ENCODE peak calls at places on chromosomes 7 and 10, in six cellular contexts. One of them, this sample, is unnamed.

GRCh38 chr7:103962070-103962469 is 27.4 kb downstream of the RELN start:
- DNase-seq in ecto neural progenitor cell: no peak
- DNase-seq in stimulated activated CD8-positive, alpha-beta memory T cell treated with anti-CD3 and anti-CD28 coated beads, Interleukin-4, amount 100 ng/mL, for 1 hour: no peak
- DNase-seq in Calu3: no peak
- DNase-seq in germinal center: no peak
- DNase-seq in fibroblast of mammary gland: no peak
- DNase-seq in this sample: no peak

GRCh38 chr7:1709900-1710299 is 39.8 kb downstream of the ELFN1 start:
- DNase-seq in fibroblast of mammary gland: peak; percentile 19
- DNase-seq in stimulated activated CD8-positive, alpha-beta memory T cell treated with anti-CD3 and anti-CD28 coated beads, Interleukin-4, amount 100 ng/mL, for 1 hour: no peak
- DNase-seq in germinal center: no peak
- DNase-seq in ecto neural progenitor cell: no peak
- DNase-seq in Calu3: no peak
- DNase-seq in this sample: no peak

GRCh38 chr7:136303162-136303561 is 326.0 kb upstream of the MTPN start:
- DNase-seq in ecto neural progenitor cell: no peak
- DNase-seq in germinal center: no peak
- DNase-seq in stimulated activated CD8-positive, alpha-beta memory T cell treated with anti-CD3 and anti-CD28 coated beads, Interleukin-4, amount 100 ng/mL, for 1 hour: no peak
- DNase-seq in fibroblast of mammary gland: no peak
- DNase-seq in Calu3: no peak
- DNase-seq in this sample: no peak

GRCh38 chr7:41217306-41217705 is 485.6 kb downstream of the INHBA start:
- DNase-seq in ecto neural progenitor cell: no peak
- DNase-seq in germinal center: no peak
- DNase-seq in stimulated activated CD8-positive, alpha-beta memory T cell treated with anti-CD3 and anti-CD28 coated beads, Interleukin-4, amount 100 ng/mL, for 1 hour: no peak
- DNase-seq in fibroblast of mammary gland: no peak
- DNase-seq in Calu3: no peak
- DNase-seq in this sample: no peak

GRCh38 chr7:48280100-48280499 is 108.8 kb downstream of the ABCA13 start:
- DNase-seq in fibroblast of mammary gland: peak; percentile 82
- DNase-seq in Calu3: no peak
- DNase-seq in stimulated activated CD8-positive, alpha-beta memory T cell treated with anti-CD3 and anti-CD28 coated beads, Interleukin-4, amount 100 ng/mL, for 1 hour: no peak
- DNase-seq in germinal center: no peak
- DNase-seq in ecto neural progenitor cell: no peak
- DNase-seq in this sample: no peak

GRCh38 chr10:35195361-35196306 is 69.0 kb downstream of the CREM start:
- DNase-seq in ecto neural progenitor cell: peak; percentile 58
- DNase-seq in Calu3: peak; percentile 66
- DNase-seq in fibroblast of mammary gland: peak; percentile 99
- DNase-seq in germinal center: peak; percentile 68
- DNase-seq in stimulated activated CD8-positive, alpha-beta memory T cell treated with anti-CD3 and anti-CD28 coated beads, Interleukin-4, amount 100 ng/mL, for 1 hour: peak; percentile 41
- DNase-seq in this sample: peak; percentile 84

GRCh38 chr7:111525100-111525499 is 37.2 kb downstream of the IMMP2L start:
- DNase-seq in Calu3: no peak
- DNase-seq in stimulated activated CD8-positive, alpha-beta memory T cell treated with anti-CD3 and anti-CD28 coated beads, Interleukin-4, amount 100 ng/mL, for 1 hour: no peak
- DNase-seq in fibroblast of mammary gland: no peak
- DNase-seq in ecto neural progenitor cell: no peak
- DNase-seq in germinal center: no peak
- DNase-seq in this sample: no peak

GRCh38 chr10:99560277-99561126 is 27.8 kb downstream of the NKX2-3 start:
- DNase-seq in stimulated activated CD8-positive, alpha-beta memory T cell treated with anti-CD3 and anti-CD28 coated beads, Interleukin-4, amount 100 ng/mL, for 1 hour: peak; percentile 11
- DNase-seq in ecto neural progenitor cell: peak; percentile 81
- DNase-seq in Calu3: peak; percentile 56
- DNase-seq in germinal center: peak; percentile 44
- DNase-seq in fibroblast of mammary gland: peak; percentile 64
- DNase-seq in this sample: peak; percentile 80

GRCh38 chr10:124468624-124469023 is 7.0 kb downstream of the LHPP start:
- DNase-seq in fibroblast of mammary gland: no peak
- DNase-seq in ecto neural progenitor cell: no peak
- DNase-seq in stimulated activated CD8-positive, alpha-beta memory T cell treated with anti-CD3 and anti-CD28 coated beads, Interleukin-4, amount 100 ng/mL, for 1 hour: no peak
- DNase-seq in germinal center: no peak
- DNase-seq in Calu3: no peak
- DNase-seq in this sample: no peak

GRCh38 chr10:119396709-119397071 is 145.8 kb downstream of the RGS10 start:
- DNase-seq in Calu3: no peak
- DNase-seq in ecto neural progenitor cell: no peak
- DNase-seq in stimulated activated CD8-positive, alpha-beta memory T cell treated with anti-CD3 and anti-CD28 coated beads, Interleukin-4, amount 100 ng/mL, for 1 hour: no peak
- DNase-seq in germinal center: no peak
- DNase-seq in fibroblast of mammary gland: no peak
- DNase-seq in this sample: no peak